ENCODE peak calls at places on chromosome 19, in ten cellular contexts. One of them, this sample, is unnamed.

GRCh38 chr19:17755533-17755885 is 4.2 kb downstream of the FCHO1 start:
- DNase-seq in esophagus squamous epithelium: no peak
- DNase-seq in heart left ventricle: no peak
- DNase-seq in body of pancreas: no peak
- DNase-seq in A549: no peak
- DNase-seq in tibial nerve: no peak
- DNase-seq in H1: no peak
- DNase-seq in lower leg skin: no peak
- DNase-seq in IMR-90: no peak
- DNase-seq in right lobe of liver: no peak
- DNase-seq in this sample: no peak

GRCh38 chr19:1300744-1301490 is 15.2 kb downstream of the EFNA2 start:
- DNase-seq in esophagus squamous epithelium: no peak
- DNase-seq in tibial nerve: no peak
- DNase-seq in heart left ventricle: no peak
- DNase-seq in A549: no peak
- DNase-seq in IMR-90: no peak
- DNase-seq in lower leg skin: no peak
- DNase-seq in body of pancreas: no peak
- DNase-seq in H1: no peak
- DNase-seq in right lobe of liver: no peak
- DNase-seq in this sample: no peak

GRCh38 chr19:920051-920857 is 3.1 kb downstream of the KISS1R start:
- DNase-seq in esophagus squamous epithelium: no peak
- DNase-seq in IMR-90: no peak
- DNase-seq in right lobe of liver: no peak
- DNase-seq in lower leg skin: no peak
- DNase-seq in A549: no peak
- DNase-seq in H1: peak; percentile 76
- DNase-seq in heart left ventricle: no peak
- DNase-seq in body of pancreas: no peak
- DNase-seq in tibial nerve: no peak
- DNase-seq in this sample: peak; percentile 54

GRCh38 chr19:37227996-37228395 is 10.0 kb downstream of the ZNF383 start:
- DNase-seq in H1: peak; percentile 78
- DNase-seq in esophagus squamous epithelium: no peak
- DNase-seq in IMR-90: no peak
- DNase-seq in right lobe of liver: no peak
- DNase-seq in tibial nerve: no peak
- DNase-seq in heart left ventricle: no peak
- DNase-seq in body of pancreas: no peak
- DNase-seq in A549: peak; percentile 57
- DNase-seq in lower leg skin: no peak
- DNase-seq in this sample: peak; percentile 54

GRCh38 chr19:1063030-1063908 is 3.7 kb upstream of the ARHGAP45 start:
- DNase-seq in esophagus squamous epithelium: no peak
- DNase-seq in lower leg skin: no peak
- DNase-seq in right lobe of liver: no peak
- DNase-seq in tibial nerve: no peak
- DNase-seq in body of pancreas: no peak
- DNase-seq in IMR-90: no peak
- DNase-seq in H1: peak; percentile 67
- DNase-seq in heart left ventricle: no peak
- DNase-seq in A549: peak; percentile 77
- DNase-seq in this sample: peak; percentile 86

GRCh38 chr19:4264812-4265211 is 14.3 kb upstream of the SHD start:
- DNase-seq in esophagus squamous epithelium: no peak
- DNase-seq in A549: no peak
- DNase-seq in lower leg skin: no peak
- DNase-seq in right lobe of liver: no peak
- DNase-seq in H1: no peak
- DNase-seq in heart left ventricle: no peak
- DNase-seq in tibial nerve: no peak
- DNase-seq in IMR-90: no peak
- DNase-seq in body of pancreas: no peak
- DNase-seq in this sample: no peak

GRCh38 chr19:50959731-50960500 is 7.1 kb upstream of the KLK5 start:
- DNase-seq in lower leg skin: no peak
- DNase-seq in body of pancreas: no peak
- DNase-seq in tibial nerve: no peak
- DNase-seq in IMR-90: no peak
- DNase-seq in A549: peak; percentile 52
- DNase-seq in heart left ventricle: no peak
- DNase-seq in H1: no peak
- DNase-seq in right lobe of liver: no peak
- DNase-seq in esophagus squamous epithelium: no peak
- DNase-seq in this sample: no peak

GRCh38 chr19:6047741-6048231 is 62.5 kb downstream of the RFX2 start:
- DNase-seq in A549: peak; percentile 58
- DNase-seq in H1: peak; percentile 77
- DNase-seq in right lobe of liver: no peak
- DNase-seq in heart left ventricle: no peak
- DNase-seq in tibial nerve: no peak
- DNase-seq in body of pancreas: no peak
- DNase-seq in esophagus squamous epithelium: no peak
- DNase-seq in lower leg skin: no peak
- DNase-seq in IMR-90: peak; percentile 52
- DNase-seq in this sample: no peak

GRCh38 chr19:47660435-47660832 is 51.5 kb downstream of the BICRA start:
- DNase-seq in IMR-90: no peak
- DNase-seq in heart left ventricle: no peak
- DNase-seq in A549: peak; percentile 43
- DNase-seq in lower leg skin: no peak
- DNase-seq in tibial nerve: no peak
- DNase-seq in H1: no peak
- DNase-seq in right lobe of liver: peak; percentile 49
- DNase-seq in esophagus squamous epithelium: no peak
- DNase-seq in body of pancreas: no peak
- DNase-seq in this sample: no peak

GRCh38 chr19:31014668-31015067 is 334.6 kb downstream of the TSHZ3 start:
- DNase-seq in H1: no peak
- DNase-seq in esophagus squamous epithelium: no peak
- DNase-seq in body of pancreas: no peak
- DNase-seq in right lobe of liver: no peak
- DNase-seq in IMR-90: no peak
- DNase-seq in A549: no peak
- DNase-seq in heart left ventricle: no peak
- DNase-seq in lower leg skin: no peak
- DNase-seq in tibial nerve: no peak
- DNase-seq in this sample: no peak

GRCh38 chr19:10271543-10272086 is 695 bp downstream of the ICAM1 start:
- DNase-seq in esophagus squamous epithelium: no peak
- DNase-seq in heart left ventricle: no peak
- DNase-seq in right lobe of liver: peak; percentile 39
- DNase-seq in IMR-90: peak; percentile 56
- DNase-seq in lower leg skin: no peak
- DNase-seq in A549: no peak
- DNase-seq in H1: no peak
- DNase-seq in body of pancreas: no peak
- DNase-seq in tibial nerve: no peak
- DNase-seq in this sample: no peak
- TF ChIP-seq POLR2A in esophagus squamous epithelium: no peak
- TF ChIP-seq POLR2A in heart left ventricle: no peak
- TF ChIP-seq POLR2A in right lobe of liver: no peak
- TF ChIP-seq POLR2A in IMR-90: no peak
- TF ChIP-seq POLR2A in lower leg skin: no peak
- TF ChIP-seq POLR2A in A549: no peak
- TF ChIP-seq POLR2A in H1: no peak
- TF ChIP-seq POLR2A in body of pancreas: no peak
- TF ChIP-seq POLR2A in tibial nerve: no peak
- TF ChIP-seq POLR2A in this sample: no peak

DNA sequence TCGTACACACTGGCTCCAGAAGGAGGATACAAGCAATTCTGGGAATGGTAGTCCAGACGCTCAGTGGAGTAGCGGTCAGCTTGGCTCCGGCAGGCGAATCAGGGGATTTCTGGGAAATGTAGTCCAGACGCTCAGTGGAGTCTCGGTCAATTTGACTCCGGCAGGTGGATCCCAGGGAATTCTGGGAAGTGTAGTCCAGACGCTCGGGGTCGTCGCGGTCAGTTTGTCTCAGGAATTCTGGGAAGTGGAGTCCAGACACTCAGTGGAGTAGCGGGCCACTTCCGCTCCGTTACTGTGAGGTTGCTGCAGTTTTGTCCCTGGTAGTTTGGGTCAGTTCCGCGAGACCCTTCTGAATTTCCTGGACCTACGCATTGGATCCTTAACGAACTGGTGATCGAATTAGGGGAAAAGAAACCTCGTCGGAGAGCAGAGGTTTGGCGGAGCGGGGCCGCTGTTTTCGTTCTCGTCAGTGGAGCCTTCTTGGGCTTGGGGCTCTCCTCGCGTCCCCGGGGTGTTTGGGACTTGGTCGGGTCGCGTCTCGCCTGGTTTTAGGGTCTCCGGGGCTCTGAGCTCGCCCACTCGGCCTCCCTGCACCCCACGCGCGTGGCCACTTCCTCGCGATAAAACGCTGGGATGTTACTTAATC is at the start of gene ZNF225:
- DNase-seq in IMR-90: peak; percentile 99
- DNase-seq in esophagus squamous epithelium: peak; percentile 65
- DNase-seq in body of pancreas: peak; percentile 96
- DNase-seq in heart left ventricle: peak; percentile 97
- DNase-seq in A549: peak; percentile 99
- DNase-seq in H1: peak; percentile 78
- DNase-seq in tibial nerve: peak; percentile 94
- DNase-seq in right lobe of liver: peak; percentile 92
- DNase-seq in lower leg skin: peak; percentile 98
- DNase-seq in this sample: peak; percentile 97
- TF ChIP-seq POLR2A in IMR-90: peak; percentile 65
- TF ChIP-seq POLR2A in esophagus squamous epithelium: no peak
- TF ChIP-seq POLR2A in body of pancreas: peak; percentile 48
- TF ChIP-seq POLR2A in heart left ventricle: peak; percentile 49
- TF ChIP-seq POLR2A in A549: peak; percentile 61
- TF ChIP-seq POLR2A in H1: peak; percentile 96
- TF ChIP-seq POLR2A in tibial nerve: peak; percentile 22
- TF ChIP-seq POLR2A in right lobe of liver: peak; percentile 47
- TF ChIP-seq POLR2A in lower leg skin: no peak
- TF ChIP-seq POLR2A in this sample: peak; percentile 72

GRCh38 chr19:19662344-19662743 is 1.1 kb downstream of the ATP13A1 start:
- DNase-seq in heart left ventricle: no peak
- DNase-seq in body of pancreas: no peak
- DNase-seq in IMR-90: no peak
- DNase-seq in A549: no peak
- DNase-seq in esophagus squamous epithelium: no peak
- DNase-seq in tibial nerve: no peak
- DNase-seq in right lobe of liver: no peak
- DNase-seq in H1: peak; percentile 34
- DNase-seq in lower leg skin: no peak
- DNase-seq in this sample: no peak

GRCh38 chr19:19662866-19663291 is 597 bp downstream of the ATP13A1 start:
- DNase-seq in right lobe of liver: no peak
- DNase-seq in tibial nerve: no peak
- DNase-seq in heart left ventricle: no peak
- DNase-seq in A549: no peak
- DNase-seq in body of pancreas: no peak
- DNase-seq in lower leg skin: no peak
- DNase-seq in esophagus squamous epithelium: no peak
- DNase-seq in H1: no peak
- DNase-seq in IMR-90: peak; percentile 4
- DNase-seq in this sample: no peak

GRCh38 chr19:19661141-19661674 is 2.3 kb downstream of the ATP13A1 start:
- DNase-seq in right lobe of liver: no peak
- DNase-seq in tibial nerve: no peak
- DNase-seq in heart left ventricle: no peak
- DNase-seq in H1: peak; percentile 32
- DNase-seq in IMR-90: no peak
- DNase-seq in body of pancreas: no peak
- DNase-seq in esophagus squamous epithelium: no peak
- DNase-seq in A549: no peak
- DNase-seq in lower leg skin: no peak
- DNase-seq in this sample: no peak

GRCh38 chr19:19661675-19662251 is 1.7 kb downstream of the ATP13A1 start:
- DNase-seq in IMR-90: no peak
- DNase-seq in heart left ventricle: no peak
- DNase-seq in H1: peak; percentile 30
- DNase-seq in body of pancreas: no peak
- DNase-seq in tibial nerve: no peak
- DNase-seq in A549: no peak
- DNase-seq in esophagus squamous epithelium: no peak
- DNase-seq in lower leg skin: peak; percentile 14
- DNase-seq in right lobe of liver: no peak
- DNase-seq in this sample: peak; percentile 29

GRCh38 chr19:19663292-19664120 is at the start of gene ATP13A1:
- DNase-seq in body of pancreas: peak; percentile 96
- DNase-seq in IMR-90: peak; percentile 97
- DNase-seq in heart left ventricle: peak; percentile 99
- DNase-seq in A549: peak; percentile 95
- DNase-seq in right lobe of liver: peak; percentile 97
- DNase-seq in tibial nerve: peak; percentile 91
- DNase-seq in lower leg skin: peak; percentile 96
- DNase-seq in H1: peak; percentile 92
- DNase-seq in esophagus squamous epithelium: peak; percentile 92
- DNase-seq in this sample: peak; percentile 98
- TF ChIP-seq POLR2A in body of pancreas: peak; percentile 84
- TF ChIP-seq POLR2A in IMR-90: peak; percentile 76
- TF ChIP-seq POLR2A in heart left ventricle: peak; percentile 63
- TF ChIP-seq POLR2A in A549: peak; percentile 70
- TF ChIP-seq POLR2A in right lobe of liver: peak; percentile 77
- TF ChIP-seq POLR2A in tibial nerve: peak; percentile 60
- TF ChIP-seq POLR2A in lower leg skin: no peak
- TF ChIP-seq POLR2A in H1: peak; percentile 76
- TF ChIP-seq POLR2A in esophagus squamous epithelium: peak; percentile 68
- TF ChIP-seq POLR2A in this sample: peak; percentile 85

GRCh38 chr19:18903146-18904056 is 7.4 kb upstream of the CERS1 start:
- DNase-seq in heart left ventricle: no peak
- DNase-seq in H1: no peak
- DNase-seq in right lobe of liver: no peak
- DNase-seq in tibial nerve: no peak
- DNase-seq in body of pancreas: no peak
- DNase-seq in esophagus squamous epithelium: no peak
- DNase-seq in A549: no peak
- DNase-seq in IMR-90: no peak
- DNase-seq in lower leg skin: no peak
- DNase-seq in this sample: no peak

GRCh38 chr19:18904334-18905057 is 8.5 kb upstream of the CERS1 start:
- DNase-seq in H1: no peak
- DNase-seq in esophagus squamous epithelium: no peak
- DNase-seq in body of pancreas: no peak
- DNase-seq in heart left ventricle: no peak
- DNase-seq in right lobe of liver: no peak
- DNase-seq in IMR-90: no peak
- DNase-seq in tibial nerve: no peak
- DNase-seq in lower leg skin: no peak
- DNase-seq in A549: no peak
- DNase-seq in this sample: no peak

GRCh38 chr19:18905058-18905456 is 9.1 kb upstream of the CERS1 start:
- DNase-seq in heart left ventricle: no peak
- DNase-seq in tibial nerve: no peak
- DNase-seq in body of pancreas: no peak
- DNase-seq in lower leg skin: no peak
- DNase-seq in right lobe of liver: no peak
- DNase-seq in H1: no peak
- DNase-seq in A549: no peak
- DNase-seq in esophagus squamous epithelium: no peak
- DNase-seq in IMR-90: no peak
- DNase-seq in this sample: no peak

GRCh38 chr19:18906605-18907519 is 10.9 kb upstream of the CERS1 start:
- DNase-seq in lower leg skin: no peak
- DNase-seq in body of pancreas: no peak
- DNase-seq in right lobe of liver: no peak
- DNase-seq in A549: no peak
- DNase-seq in H1: no peak
- DNase-seq in heart left ventricle: no peak
- DNase-seq in tibial nerve: no peak
- DNase-seq in esophagus squamous epithelium: no peak
- DNase-seq in IMR-90: no peak
- DNase-seq in this sample: no peak

GRCh38 chr19:18905520-18906236 is 9.7 kb upstream of the CERS1 start:
- DNase-seq in IMR-90: no peak
- DNase-seq in H1: no peak
- DNase-seq in right lobe of liver: no peak
- DNase-seq in A549: no peak
- DNase-seq in tibial nerve: no peak
- DNase-seq in heart left ventricle: no peak
- DNase-seq in esophagus squamous epithelium: no peak
- DNase-seq in lower leg skin: no peak
- DNase-seq in body of pancreas: no peak
- DNase-seq in this sample: no peak
- TF ChIP-seq POLR2A in IMR-90: no peak
- TF ChIP-seq POLR2A in H1: no peak
- TF ChIP-seq POLR2A in right lobe of liver: no peak
- TF ChIP-seq POLR2A in A549: no peak
- TF ChIP-seq POLR2A in tibial nerve: no peak
- TF ChIP-seq POLR2A in heart left ventricle: no peak
- TF ChIP-seq POLR2A in esophagus squamous epithelium: no peak
- TF ChIP-seq POLR2A in lower leg skin: no peak
- TF ChIP-seq POLR2A in body of pancreas: no peak
- TF ChIP-seq POLR2A in this sample: no peak